ENCODE peak calls at places on chromosomes 2 and 18, in five cellular contexts. One of them, this sample, is unnamed.

GRCh38 chr2:231227309-231228162 is 29.1 kb downstream of the ARMC9 start:
- DNase-seq in Caco-2: peak; percentile 59
- DNase-seq in ovary: peak; percentile 49
- DNase-seq in mammary epithelial cell: peak; percentile 65
- DNase-seq in neural progenitor cell: peak; percentile 84
- DNase-seq in this sample: peak; percentile 79

GRCh38 chr2:71530246-71530986 is 77.1 kb downstream of the DYSF start:
- DNase-seq in Caco-2: no peak
- DNase-seq in ovary: no peak
- DNase-seq in mammary epithelial cell: peak; percentile 24
- DNase-seq in neural progenitor cell: peak; percentile 74
- DNase-seq in this sample: peak; percentile 82

GRCh38 chr2:228426502-228427216 is 245.2 kb upstream of the SPHKAP start:
- DNase-seq in Caco-2: no peak
- DNase-seq in ovary: no peak
- DNase-seq in mammary epithelial cell: no peak
- DNase-seq in neural progenitor cell: no peak
- DNase-seq in this sample: no peak

GRCh38 chr2:235638541-235639192 is 144.8 kb downstream of the AGAP1 start:
- DNase-seq in Caco-2: no peak
- DNase-seq in ovary: no peak
- DNase-seq in mammary epithelial cell: no peak
- DNase-seq in neural progenitor cell: peak; percentile 28
- DNase-seq in this sample: no peak

GRCh38 chr2:164689020-164689419 is 67.7 kb upstream of the GRB14 start:
- DNase-seq in Caco-2: no peak
- DNase-seq in ovary: no peak
- DNase-seq in mammary epithelial cell: no peak
- DNase-seq in neural progenitor cell: no peak
- DNase-seq in this sample: no peak

GRCh38 chr18:11820697-11821096 is 30.5 kb upstream of the CHMP1B start:
- DNase-seq in Caco-2: no peak
- DNase-seq in ovary: no peak
- DNase-seq in mammary epithelial cell: no peak
- DNase-seq in neural progenitor cell: no peak
- DNase-seq in this sample: no peak

GRCh38 chr2:165078913-165079312 is 123.6 kb upstream of the SLC38A11 start:
- DNase-seq in Caco-2: no peak
- DNase-seq in ovary: no peak
- DNase-seq in mammary epithelial cell: no peak
- DNase-seq in neural progenitor cell: no peak
- DNase-seq in this sample: no peak

GRCh38 chr18:11005528-11005927 is 143.8 kb downstream of the PIEZO2 start:
- DNase-seq in Caco-2: peak; percentile 79
- DNase-seq in ovary: peak; percentile 81
- DNase-seq in mammary epithelial cell: peak; percentile 5
- DNase-seq in neural progenitor cell: peak; percentile 6
- DNase-seq in this sample: no peak

GRCh38 chr2:127422631-127423475 is 4.6 kb downstream of the PROC start:
- DNase-seq in Caco-2: no peak
- DNase-seq in ovary: no peak
- DNase-seq in mammary epithelial cell: no peak
- DNase-seq in neural progenitor cell: peak; percentile 79
- DNase-seq in this sample: peak; percentile 49

GRCh38 chr2:144261336-144261735 is 258.6 kb downstream of the ZEB2 start:
- DNase-seq in Caco-2: no peak
- DNase-seq in ovary: no peak
- DNase-seq in mammary epithelial cell: peak; percentile 9
- DNase-seq in neural progenitor cell: no peak
- DNase-seq in this sample: no peak

GRCh38 chr18:44128365-44128764 is 552.3 kb upstream of the SETBP1 start:
- DNase-seq in Caco-2: no peak
- DNase-seq in ovary: no peak
- DNase-seq in mammary epithelial cell: peak; percentile 40
- DNase-seq in neural progenitor cell: no peak
- DNase-seq in this sample: no peak

GRCh38 chr18:36934884-36935283 is 106.0 kb downstream of the KIAA1328 start:
- DNase-seq in Caco-2: no peak
- DNase-seq in ovary: no peak
- DNase-seq in mammary epithelial cell: peak; percentile 23
- DNase-seq in neural progenitor cell: no peak
- DNase-seq in this sample: no peak

GRCh38 chr2:187138240-187138639 is 289.3 kb upstream of the ZSWIM2 start:
- DNase-seq in Caco-2: peak; percentile 46
- DNase-seq in ovary: peak; percentile 34
- DNase-seq in mammary epithelial cell: peak; percentile 21
- DNase-seq in neural progenitor cell: peak; percentile 59
- DNase-seq in this sample: peak; percentile 3

GRCh38 chr2:52810460-52810859 is 957.1 kb upstream of the CHAC2 start:
- DNase-seq in Caco-2: no peak
- DNase-seq in ovary: no peak
- DNase-seq in mammary epithelial cell: peak; percentile 42
- DNase-seq in neural progenitor cell: peak; percentile 35
- DNase-seq in this sample: peak; percentile 4
- TF ChIP-seq CTCF in Caco-2: peak; percentile 45
- TF ChIP-seq CTCF in ovary: no peak
- TF ChIP-seq CTCF in mammary epithelial cell: peak; percentile 66
- TF ChIP-seq CTCF in neural progenitor cell: peak; percentile 50
- TF ChIP-seq CTCF in this sample: peak; percentile 45

GRCh38 chr2:120856421-120856862 is 120.8 kb downstream of the GLI2 start:
- DNase-seq in Caco-2: peak; percentile 82
- DNase-seq in ovary: peak; percentile 63
- DNase-seq in mammary epithelial cell: no peak
- DNase-seq in neural progenitor cell: peak; percentile 78
- DNase-seq in this sample: no peak
- TF ChIP-seq CTCF in Caco-2: peak; percentile 40
- TF ChIP-seq CTCF in ovary: no peak
- TF ChIP-seq CTCF in mammary epithelial cell: peak; percentile 14
- TF ChIP-seq CTCF in neural progenitor cell: peak; percentile 41
- TF ChIP-seq CTCF in this sample: no peak

GRCh38 chr2:88212251-88212790 is 42.2 kb downstream of the THNSL2 start:
- DNase-seq in Caco-2: no peak
- DNase-seq in ovary: no peak
- DNase-seq in mammary epithelial cell: peak; percentile 16
- DNase-seq in neural progenitor cell: peak; percentile 77
- DNase-seq in this sample: no peak
- TF ChIP-seq CTCF in Caco-2: peak; percentile 38
- TF ChIP-seq CTCF in ovary: no peak
- TF ChIP-seq CTCF in mammary epithelial cell: peak; percentile 87
- TF ChIP-seq CTCF in neural progenitor cell: peak; percentile 77
- TF ChIP-seq CTCF in this sample: peak; percentile 26

GRCh38 chr2:137228566-137228965 is 463.2 kb downstream of the THSD7B start:
- DNase-seq in Caco-2: no peak
- DNase-seq in ovary: no peak
- DNase-seq in mammary epithelial cell: peak; percentile 33
- DNase-seq in neural progenitor cell: no peak
- DNase-seq in this sample: no peak
- TF ChIP-seq CTCF in Caco-2: no peak
- TF ChIP-seq CTCF in ovary: no peak
- TF ChIP-seq CTCF in mammary epithelial cell: no peak
- TF ChIP-seq CTCF in neural progenitor cell: no peak
- TF ChIP-seq CTCF in this sample: no peak

DNA sequence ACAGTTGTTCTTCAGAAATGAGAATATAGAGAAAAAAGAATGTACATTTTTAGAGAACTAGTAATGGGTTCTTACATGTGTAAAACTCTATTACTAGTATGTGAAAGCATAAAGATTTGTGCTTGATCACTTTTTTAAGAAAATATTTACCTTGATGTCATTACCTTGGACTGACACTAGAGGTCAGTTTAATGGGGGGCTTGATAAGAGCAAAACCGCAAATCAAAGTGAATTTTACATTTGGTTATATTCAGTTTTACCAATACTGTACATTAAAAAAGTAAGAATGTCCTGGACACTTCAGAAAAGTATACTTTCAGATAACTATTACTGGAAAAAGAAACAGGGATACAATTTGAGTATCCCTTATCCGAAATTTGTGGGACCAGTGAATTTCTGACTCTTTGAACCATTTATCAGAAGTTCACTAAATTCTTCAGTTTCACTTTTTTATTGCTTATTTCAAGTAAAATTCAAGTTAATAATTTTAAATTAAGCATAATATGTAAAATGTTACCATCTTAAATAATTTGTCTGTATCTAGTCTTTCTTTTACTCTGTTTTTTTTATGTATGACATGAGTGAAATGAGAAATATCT is 1149.5 kb downstream of the DSC3 start:
- DNase-seq in Caco-2: no peak
- DNase-seq in ovary: no peak
- DNase-seq in mammary epithelial cell: no peak
- DNase-seq in neural progenitor cell: peak; percentile 16
- DNase-seq in this sample: no peak
- TF ChIP-seq CTCF in Caco-2: peak; percentile 35
- TF ChIP-seq CTCF in ovary: no peak
- TF ChIP-seq CTCF in mammary epithelial cell: peak; percentile 54
- TF ChIP-seq CTCF in neural progenitor cell: peak; percentile 69
- TF ChIP-seq CTCF in this sample: peak; percentile 26

DNA sequence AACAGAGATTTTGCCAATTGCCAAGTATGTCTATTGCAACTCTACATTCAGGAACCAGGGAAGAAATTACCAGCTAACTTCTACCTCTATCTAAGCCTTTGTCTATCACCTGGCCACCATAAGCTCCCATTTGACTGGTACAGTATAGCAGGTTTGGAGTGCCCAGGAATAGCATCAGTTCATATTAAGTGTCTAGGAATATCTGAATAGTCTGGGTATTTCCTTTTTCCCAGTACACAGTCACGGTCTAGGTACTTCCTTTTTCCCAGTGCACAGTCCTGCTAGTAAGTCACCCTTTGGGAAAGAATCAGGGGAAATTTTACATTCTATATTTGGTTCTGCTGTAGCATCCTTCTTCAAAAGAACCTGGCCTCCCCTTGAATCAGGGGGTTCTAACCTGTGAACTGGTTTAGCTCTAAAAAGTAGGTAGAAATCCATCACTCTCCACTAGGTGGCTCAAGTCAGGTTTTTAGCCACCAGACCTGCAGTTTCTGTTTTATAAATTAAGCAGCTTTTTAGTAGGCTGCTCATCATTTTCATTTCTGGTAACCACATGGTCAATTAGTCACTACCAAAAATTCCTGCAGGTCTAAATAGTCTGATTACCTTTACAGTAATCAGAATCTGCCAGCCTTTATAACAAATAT is 49.3 kb upstream of the DNAJC10 start:
- DNase-seq in Caco-2: no peak
- DNase-seq in ovary: no peak
- DNase-seq in mammary epithelial cell: peak; percentile 28
- DNase-seq in neural progenitor cell: peak; percentile 39
- DNase-seq in this sample: peak; percentile 34
- TF ChIP-seq CTCF in Caco-2: peak; percentile 69
- TF ChIP-seq CTCF in ovary: no peak
- TF ChIP-seq CTCF in mammary epithelial cell: peak; percentile 60
- TF ChIP-seq CTCF in neural progenitor cell: peak; percentile 67
- TF ChIP-seq CTCF in this sample: peak; percentile 59

DNA sequence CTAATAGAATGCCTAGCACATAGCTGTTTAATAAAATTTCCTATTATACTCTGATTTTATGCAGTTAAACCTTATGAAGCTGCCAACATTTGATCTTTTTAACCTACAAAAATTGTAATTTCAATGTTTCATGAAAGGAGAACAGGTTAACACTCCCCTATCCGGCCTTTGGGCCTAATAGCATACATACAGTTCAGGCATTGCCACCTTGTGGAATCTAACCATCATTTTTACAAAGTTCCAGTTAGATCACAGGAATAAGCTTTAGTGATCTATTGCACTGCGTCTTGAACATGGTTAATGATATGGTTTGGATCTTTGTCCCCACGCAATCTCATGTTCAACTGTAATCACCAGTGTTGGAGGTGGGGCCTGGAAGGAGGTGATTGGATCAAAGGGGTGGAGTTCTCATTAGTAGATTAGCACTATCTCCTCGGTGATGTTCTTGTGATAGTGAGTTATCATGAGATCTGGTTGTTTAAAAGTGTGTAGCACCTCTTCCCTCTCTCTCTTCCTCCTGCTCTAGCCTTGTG is 58.2 kb upstream of the NEUROD1 start:
- DNase-seq in Caco-2: no peak
- DNase-seq in ovary: no peak
- DNase-seq in mammary epithelial cell: no peak
- DNase-seq in neural progenitor cell: no peak
- DNase-seq in this sample: no peak
- TF ChIP-seq CTCF in Caco-2: no peak
- TF ChIP-seq CTCF in ovary: no peak
- TF ChIP-seq CTCF in mammary epithelial cell: peak; percentile 6
- TF ChIP-seq CTCF in neural progenitor cell: no peak
- TF ChIP-seq CTCF in this sample: no peak

DNA sequence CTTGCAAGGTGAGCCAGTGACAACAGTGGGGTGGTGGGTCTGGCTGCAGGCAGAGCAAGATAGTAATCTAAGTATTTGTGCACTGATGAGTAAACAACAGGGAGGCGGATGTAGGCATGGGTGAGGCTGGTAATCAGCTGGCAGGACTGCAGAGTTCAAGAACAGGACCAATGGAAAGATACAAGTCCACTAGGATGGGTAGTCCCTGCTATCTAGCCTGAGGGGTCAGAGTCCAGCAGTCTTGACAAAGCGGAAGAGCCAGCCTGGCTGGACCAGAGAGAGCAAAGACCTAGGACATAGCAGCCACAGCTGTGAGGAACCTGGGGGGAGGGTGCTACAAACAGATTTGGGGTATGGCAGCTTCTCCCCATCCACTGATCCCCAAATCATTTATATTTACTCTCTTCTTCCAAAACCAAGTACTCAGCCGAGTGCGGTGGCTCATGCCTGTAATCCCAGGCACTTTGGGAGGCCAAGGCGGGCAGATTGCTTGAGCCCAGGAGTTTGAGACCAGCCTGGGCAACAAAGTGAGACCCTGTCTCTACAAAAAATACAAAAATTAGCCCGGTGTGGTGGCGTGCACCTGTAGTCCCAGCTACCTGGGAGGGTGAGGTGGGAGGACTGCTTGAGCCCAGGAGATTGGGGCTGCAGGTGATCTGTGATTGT is 25.9 kb downstream of the VIL1 start:
- DNase-seq in Caco-2: peak; percentile 91
- DNase-seq in ovary: no peak
- DNase-seq in mammary epithelial cell: no peak
- DNase-seq in neural progenitor cell: no peak
- DNase-seq in this sample: no peak
- TF ChIP-seq CTCF in Caco-2: no peak
- TF ChIP-seq CTCF in ovary: no peak
- TF ChIP-seq CTCF in mammary epithelial cell: no peak
- TF ChIP-seq CTCF in neural progenitor cell: no peak
- TF ChIP-seq CTCF in this sample: no peak

GRCh38 chr2:207166349-207167128 is 791 bp upstream of the KLF7 start:
- DNase-seq in Caco-2: peak; percentile 57
- DNase-seq in ovary: peak; percentile 89
- DNase-seq in mammary epithelial cell: peak; percentile 75
- DNase-seq in neural progenitor cell: peak; percentile 92
- DNase-seq in this sample: peak; percentile 85
- TF ChIP-seq CTCF in Caco-2: peak; percentile 28
- TF ChIP-seq CTCF in ovary: peak; percentile 22
- TF ChIP-seq CTCF in mammary epithelial cell: no peak
- TF ChIP-seq CTCF in neural progenitor cell: peak; percentile 40
- TF ChIP-seq CTCF in this sample: peak; percentile 7

This sample was measured in GM13977.